ENCODE peak calls at places on chromosome 14, in five cellular contexts. E, Z, F, C and L are unnamed samples.

GRCh38 chr14:38941485-38941884 is 161.6 kb downstream of the SEC23A start:
- DNase-seq in C (no peak), F (no peak), Z (no peak), E (no peak), L (no peak)

GRCh38 chr14:37874429-37875109 is 279.1 kb downstream of the TTC6 start:
- DNase-seq in C (peak), Z (peak), E (no peak), F (peak), L (peak)

GRCh38 chr14:72608391-72609204 is 285.3 kb downstream of the DPF3 start:
- DNase-seq in Z (no peak), E (no peak), F (no peak), C (no peak), L (no peak)

GRCh38 chr14:95998656-95999055 is 40.5 kb upstream of the C14orf132 start:
- DNase-seq in E (no peak), Z (no peak), C (no peak), F (no peak), L (no peak)

GRCh38 chr14:31122098-31122611 is 85.4 kb downstream of the HECTD1 start:
- DNase-seq in Z (no peak), E (no peak), F (no peak), C (no peak), L (no peak)

GRCh38 chr14:71711619-71712018 is 220.6 kb upstream of the RGS6 start:
- DNase-seq in Z (no peak), E (no peak), C (no peak), F (no peak), L (no peak)

GRCh38 chr14:99034711-99035171 is 237.3 kb downstream of the BCL11B start:
- DNase-seq in Z (no peak), E (no peak), C (no peak), F (no peak), L (no peak)

GRCh38 chr14:56005580-56006053 is 112.6 kb upstream of the PELI2 start:
- DNase-seq in F (no peak), Z (no peak), E (no peak), C (no peak), L (no peak)

GRCh38 chr14:72049462-72049861 is 117.2 kb downstream of the RGS6 start:
- DNase-seq in E (no peak), F (no peak), Z (no peak), C (no peak), L (no peak)

GRCh38 chr14:97878206-97878605 is 1081.0 kb downstream of the VRK1 start:
- DNase-seq in E (no peak), Z (no peak), C (no peak), F (no peak), L (no peak)

GRCh38 chr14:70882771-70883492 is 24.3 kb upstream of the PCNX1 start:
- DNase-seq in E (no peak), Z (no peak), C (no peak), F (no peak), L (no peak)

GRCh38 chr14:44803239-44803905 is 158.4 kb downstream of the KLHL28 start:
- DNase-seq in F (peak), Z (no peak), C (no peak), E (no peak), L (no peak)

GRCh38 chr14:24313912-24314311 is 2.6 kb downstream of the LTB4R start:
- DNase-seq in Z (no peak), E (no peak), C (no peak), F (no peak), L (no peak)

GRCh38 chr14:22955702-22956575 is 951 bp downstream of the HAUS4 start:
- DNase-seq in Z (no peak), C (peak), F (no peak), E (no peak), L (no peak)
- H3K4me3 ChIP-seq in Z (peak), C (peak), F (peak), E (peak), L (peak)

GRCh38 chr14:79375336-79375735 is 836.0 kb downstream of the DIO2 start:
- DNase-seq in Z (no peak), E (no peak), C (no peak), F (no peak), L (no peak)

GRCh38 chr14:79373451-79373850 is 837.9 kb downstream of the DIO2 start:
- DNase-seq in Z (no peak), F (no peak), C (no peak), E (no peak), L (no peak)

GRCh38 chr14:79370969-79371368 is 840.3 kb downstream of the DIO2 start:
- DNase-seq in E (no peak), Z (no peak), F (no peak), C (no peak), L (no peak)

DNA sequence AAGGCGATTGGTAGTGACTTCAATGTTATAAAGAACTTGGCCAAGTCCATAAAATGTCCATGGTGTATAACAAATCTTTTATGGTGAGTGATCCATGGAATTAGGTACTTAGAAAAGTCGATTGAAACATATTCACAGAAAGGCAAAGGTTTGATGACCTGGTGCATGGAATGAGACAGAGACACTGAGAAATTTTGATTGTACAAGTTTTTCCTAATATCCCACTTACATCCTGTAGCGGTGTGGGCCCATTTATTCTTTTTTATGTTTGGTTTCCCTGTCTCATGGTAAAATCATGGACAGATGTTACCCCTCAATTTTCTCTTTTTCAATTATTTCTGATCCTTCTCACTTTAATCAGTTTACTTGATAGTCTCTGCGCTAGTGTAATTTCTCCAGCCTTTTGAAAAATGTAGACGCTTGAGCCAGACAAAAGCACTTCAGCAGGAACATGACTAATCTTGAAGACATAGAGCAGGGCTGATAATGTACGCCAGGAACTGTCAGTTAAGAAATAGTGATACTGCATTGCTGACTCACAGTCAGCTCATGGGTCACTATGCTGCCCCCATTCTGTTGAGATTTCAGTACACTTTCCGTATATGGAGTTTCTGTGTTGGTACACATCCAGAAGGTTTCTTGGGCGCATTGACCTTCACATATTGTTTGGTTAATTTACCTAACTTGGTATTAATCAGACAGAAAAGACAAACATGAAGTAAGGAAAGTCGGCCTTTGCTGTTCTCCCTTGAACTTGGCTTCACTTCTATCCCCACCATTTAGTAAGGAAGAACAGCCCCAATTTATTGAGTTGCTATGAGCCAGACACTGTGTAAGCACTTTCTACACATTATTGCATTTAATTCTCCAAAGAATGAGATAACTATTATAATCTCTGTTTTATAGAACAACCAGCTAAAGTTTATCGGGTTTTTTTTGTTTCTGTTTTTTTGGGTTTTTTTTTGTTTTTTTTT is 841.7 kb downstream of the DIO2 start:
- DNase-seq in C (peak), Z (peak), E (no peak), F (no peak), L (no peak)
- H3K27ac ChIP-seq in C (peak), Z (peak), E (no peak), F (no peak), L (no peak)

DNA sequence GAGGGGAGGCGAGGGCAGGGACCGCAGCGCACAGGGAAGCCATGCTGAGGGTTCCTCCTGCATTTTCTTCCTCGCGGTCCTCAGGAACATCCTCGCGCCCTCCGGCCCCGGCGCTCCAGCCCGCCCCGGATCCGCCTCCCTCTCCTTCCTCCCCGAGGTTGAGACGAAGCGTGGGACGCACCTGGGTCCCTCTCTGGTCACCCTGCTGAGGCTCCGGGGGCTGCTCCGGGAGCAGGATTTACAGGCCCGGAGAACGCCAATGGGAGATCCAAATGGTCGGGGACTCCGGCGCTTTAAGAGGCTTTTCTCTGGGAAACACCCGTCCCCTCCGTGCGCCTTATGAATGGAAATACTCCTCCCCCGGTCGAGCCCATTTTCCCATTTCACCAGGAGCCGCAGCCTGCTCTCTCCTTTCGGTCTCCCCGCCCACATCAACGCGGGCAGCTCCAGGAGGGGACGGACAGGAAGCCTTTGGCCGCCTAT is 379 bp upstream of the UNC79 start:
- DNase-seq in F (no peak), E (no peak), C (no peak), Z (no peak), L (no peak)
- H3K4me3 ChIP-seq in F (no peak), E (no peak), C (peak), Z (peak), L (no peak)

GRCh38 chr14:36797634-36798033 is 136.0 kb downstream of the PAX9 start:
- DNase-seq in C (no peak), E (no peak), Z (no peak), F (no peak), L (no peak)
- H3K27ac ChIP-seq in C (no peak), E (no peak), Z (no peak), F (no peak), L (no peak)

GRCh38 chr14:68402525-68403101 is 390.3 kb downstream of the ZFP36L1 start:
- DNase-seq in E (no peak), C (no peak), F (no peak), Z (no peak), L (no peak)

GRCh38 chr14:68404652-68405183 is 388.1 kb downstream of the ZFP36L1 start:
- DNase-seq in Z (no peak), E (no peak), C (no peak), F (no peak), L (no peak)

GRCh38 chr14:68405959-68406358 is 386.9 kb downstream of the ZFP36L1 start:
- DNase-seq in E (no peak), C (no peak), F (no peak), Z (no peak), L (no peak)

GRCh38 chr14:68403191-68403781 is 389.6 kb downstream of the ZFP36L1 start:
- DNase-seq in F (no peak), C (no peak), E (no peak), Z (no peak), L (no peak)

DNA sequence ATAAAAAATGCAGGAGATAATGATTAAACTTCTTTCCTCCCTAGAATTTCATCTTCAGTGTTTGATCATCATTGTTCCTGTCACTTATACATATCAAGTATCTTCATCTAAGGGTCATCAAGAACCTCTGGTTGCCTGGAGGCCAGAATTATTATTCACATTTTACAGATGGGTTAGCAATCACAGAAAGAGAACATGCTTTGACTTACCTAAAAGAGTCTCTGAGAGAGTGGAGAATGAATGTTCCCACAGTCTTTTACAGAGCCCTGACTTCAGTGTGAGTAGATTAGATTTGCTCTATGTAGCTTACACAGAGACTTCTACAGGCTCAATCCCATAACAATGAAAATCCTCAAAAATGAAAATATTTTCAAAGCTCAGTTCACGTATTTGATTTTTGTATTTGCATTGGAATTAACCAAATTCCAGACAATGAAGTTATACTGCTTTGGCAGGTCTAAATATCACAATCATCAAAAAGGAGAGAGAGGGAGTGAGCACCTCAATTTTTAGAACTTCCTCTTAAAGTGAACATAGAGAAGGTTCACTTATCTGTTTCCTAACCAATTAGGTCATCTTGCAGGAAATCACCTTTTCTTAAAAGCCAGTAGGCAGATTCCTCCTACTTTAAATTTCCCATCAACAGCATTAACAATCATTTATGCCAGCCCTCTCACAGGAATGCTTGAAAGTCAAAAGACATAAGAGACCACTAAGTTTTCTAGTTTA is 388.9 kb downstream of the ZFP36L1 start:
- DNase-seq in F (no peak), Z (no peak), E (no peak), C (no peak), L (no peak)
- H3K4me3 ChIP-seq in F (no peak), Z (no peak), E (no peak), C (no peak), L (no peak)

DNA sequence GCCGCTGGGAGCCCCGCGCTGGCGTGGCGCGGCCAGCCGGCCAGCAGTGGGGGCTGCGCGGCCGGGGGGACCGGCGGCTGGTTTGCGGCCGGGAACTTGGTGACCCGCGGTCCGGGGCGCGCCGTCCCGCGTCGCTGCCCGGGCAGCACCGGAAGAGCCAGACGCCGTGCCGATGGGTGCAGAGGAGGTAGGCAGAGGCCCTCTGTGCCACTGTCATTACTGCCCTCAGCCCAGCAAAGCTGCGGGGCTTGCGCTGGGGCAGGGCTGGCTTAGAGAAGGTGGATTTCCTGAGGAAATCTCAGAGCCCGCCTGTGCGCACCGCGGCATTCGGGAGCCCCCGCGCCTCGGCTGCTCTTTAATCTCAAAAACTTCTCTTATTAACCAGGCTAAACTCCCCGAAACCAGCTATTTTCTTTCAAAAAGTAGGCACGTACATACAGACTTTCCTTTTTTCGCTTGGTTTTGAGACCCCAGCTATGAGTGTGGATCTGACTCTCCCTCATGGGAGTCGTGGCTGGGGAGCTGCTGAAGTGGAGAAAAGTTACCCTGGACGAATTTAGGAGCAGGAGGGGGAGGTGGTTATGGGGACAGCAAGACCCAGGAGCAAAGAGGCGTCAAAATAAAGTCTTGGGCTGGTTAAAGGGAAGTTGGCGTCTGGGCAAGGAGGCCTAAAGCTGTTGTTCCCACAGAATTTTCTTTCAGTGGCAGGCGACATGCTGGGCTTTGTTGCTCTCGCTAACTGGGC is 790 bp downstream of the SUSD6 start:
- DNase-seq in E (no peak), Z (peak), C (no peak), F (peak), L (peak)
- H3K27ac ChIP-seq in E (peak), Z (peak), C (peak), F (peak), L (peak)